ENCODE peak calls at places on chromosome 22, in four cellular contexts. A is AG04450; T is adrenal gland; H is CD4-positive, CD25-positive, alpha-beta regulatory T cell. J is an unnamed sample. For H3K9me3, the result is how much of the 10 kb centered on the place peaks cover.

GRCh38 chr22:21726650-21727049 is 8.9 kb downstream of the YPEL1 start:
- DNase-seq in A (no peak), T (no peak), H (no peak), J (no peak)

GRCh38 chr22:20951932-20952380 is 15.1 kb upstream of the AIFM3 start:
- DNase-seq in A (no peak), T (no peak), H (no peak), J (no peak)

GRCh38 chr22:41966607-41967240 is 2.5 kb upstream of the SEPTIN3 start:
- DNase-seq in A (peak), T (peak), H (no peak), J (no peak)

GRCh38 chr22:31530816-31531180 is 34.5 kb downstream of the SFI1 start:
- DNase-seq in A (no peak), T (no peak), H (no peak), J (no peak)

GRCh38 chr22:32267011-32267410 is 11.9 kb upstream of the SLC5A4 start:
- DNase-seq in A (no peak), T (no peak), H (no peak), J (no peak)

GRCh38 chr22:22364207-22364606 is 119.6 kb downstream of the VPREB1 start:
- DNase-seq in A (no peak), T (no peak), H (no peak), J (no peak)

GRCh38 chr22:41576877-41577276 is 12.8 kb downstream of the PMM1 start:
- DNase-seq in A (no peak), T (peak), H (no peak), J (no peak)

GRCh38 chr22:24441406-24442351 is 14.3 kb downstream of the ADORA2A start:
- DNase-seq in A (no peak), T (peak), H (no peak), J (no peak)

GRCh38 chr22:23613193-23613973 is 18.7 kb downstream of the DRICH1 start:
- DNase-seq in A (no peak), T (no peak), H (no peak), J (no peak)

GRCh38 chr22:20133930-20134549 is 2.4 kb downstream of the ZDHHC8 start:
- DNase-seq in A (no peak), T (no peak), H (no peak), J (no peak)

GRCh38 chr22:32308191-32308590 is 49.5 kb upstream of the RFPL3 start:
- DNase-seq in A (no peak), T (no peak), H (no peak), J (no peak)

DNA sequence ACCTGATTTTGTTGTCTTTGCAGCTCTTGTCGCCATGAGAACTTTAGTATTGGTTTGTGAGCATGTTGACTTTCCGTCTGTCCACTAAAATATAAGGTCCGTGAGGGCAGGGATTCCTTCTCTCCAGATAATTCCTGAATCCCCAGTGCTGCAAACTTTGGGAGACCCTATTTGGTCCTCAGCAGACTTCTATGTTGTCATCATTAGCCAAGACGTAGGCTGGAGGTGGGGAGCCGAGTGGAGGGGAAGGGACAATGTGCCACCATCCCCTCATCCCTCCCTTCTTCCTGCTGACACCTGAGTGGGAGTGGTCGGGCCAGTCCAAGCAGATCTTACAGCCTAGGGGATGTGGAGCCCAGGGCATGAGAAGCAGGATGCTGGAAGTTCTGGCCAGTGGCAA is 690.6 kb downstream of the TBC1D22A start:
- DNase-seq in A (no peak), T (no peak), H (no peak), J (peak)
- H3K9me3 ChIP-seq in A (under half), T (under half), H (under half), J (under half)

GRCh38 chr22:47846206-47846605 is 1083.8 kb downstream of the TBC1D22A start:
- DNase-seq in A (no peak), T (no peak), H (no peak), J (no peak)
- H3K9me3 ChIP-seq in A (half or more), T (under half), H (under half), J (under half)

DNA sequence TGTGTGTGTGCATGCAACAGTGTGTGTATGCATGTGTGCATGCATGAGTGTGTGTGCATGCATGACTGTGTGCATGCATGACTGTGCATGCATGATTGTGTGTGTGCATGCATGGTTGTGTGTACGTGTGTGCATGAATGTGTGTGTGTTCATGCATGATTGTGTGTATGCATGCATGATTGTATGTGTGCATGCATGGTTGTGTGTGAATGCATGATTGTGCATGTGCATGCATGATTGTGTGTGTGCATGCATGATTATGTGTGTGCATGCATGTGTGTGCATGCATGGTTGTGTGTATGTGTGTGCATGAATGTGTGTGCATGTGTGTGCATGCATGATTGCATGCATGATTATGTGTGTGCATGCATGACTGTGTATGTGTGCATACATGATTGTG is 1052.0 kb downstream of the TBC1D22A start:
- DNase-seq in A (no peak), T (no peak), H (no peak), J (no peak)
- H3K9me3 ChIP-seq in A (half or more), T (under half), H (under half), J (under half)

DNA sequence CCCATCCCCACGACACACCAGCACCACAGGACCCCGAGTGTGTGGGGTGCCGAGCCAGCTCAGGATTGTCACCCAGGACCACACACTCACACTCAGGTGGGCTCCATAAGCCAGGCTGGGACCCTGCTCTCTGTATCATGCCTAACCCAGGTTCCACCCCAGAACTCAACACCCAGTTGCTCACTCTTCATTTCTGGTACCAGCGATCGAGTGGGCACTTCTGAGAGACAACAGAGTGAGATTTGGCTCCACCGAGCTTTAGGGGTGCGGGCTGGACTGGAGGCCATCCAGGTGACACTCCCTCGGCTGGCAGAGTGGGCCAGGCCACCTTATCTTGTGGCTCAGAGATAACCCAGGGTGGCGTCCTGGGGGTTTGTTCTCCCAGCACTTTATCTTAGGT is 1323.8 kb downstream of the BRD1 start:
- DNase-seq in A (no peak), T (no peak), H (no peak), J (no peak)
- H3K9me3 ChIP-seq in A (half or more), T (under half), H (under half), J (under half)

GRCh38 chr22:48894064-48894671 is 933.5 kb downstream of the BRD1 start:
- DNase-seq in A (no peak), T (no peak), H (no peak), J (no peak)

GRCh38 chr22:48891688-48892380 is 935.8 kb downstream of the BRD1 start:
- DNase-seq in A (no peak), T (no peak), H (no peak), J (no peak)

GRCh38 chr22:48893288-48894063 is 934.2 kb downstream of the BRD1 start:
- DNase-seq in A (no peak), T (no peak), H (no peak), J (no peak)

GRCh38 chr22:48890693-48891554 is 936.7 kb downstream of the BRD1 start:
- DNase-seq in A (no peak), T (no peak), H (no peak), J (peak)

GRCh38 chr22:48892571-48893287 is 934.9 kb downstream of the BRD1 start:
- DNase-seq in A (no peak), T (no peak), H (no peak), J (peak)
- H3K9me3 ChIP-seq in A (half or more), T (under half), H (under half), J (under half)

DNA sequence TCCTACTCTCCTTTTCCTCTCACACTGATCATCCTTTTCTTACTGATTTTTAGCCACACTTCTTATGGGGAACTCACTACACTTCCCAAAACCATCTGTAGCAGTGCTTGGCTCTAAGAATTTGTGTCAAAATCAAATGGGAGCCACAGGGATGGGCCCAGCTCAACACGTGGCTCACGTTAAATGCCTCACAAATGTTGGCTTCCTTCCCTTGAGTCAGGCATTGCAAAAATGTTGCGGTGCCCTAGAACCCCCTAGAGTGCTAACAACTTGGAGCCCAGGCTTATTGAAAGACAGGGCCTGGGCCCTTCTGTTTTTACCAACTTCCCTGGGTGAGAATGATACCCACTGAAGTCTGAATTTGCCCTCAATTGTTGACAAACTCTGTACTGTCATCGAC is 69.8 kb downstream of the ELFN2 start:
- DNase-seq in A (no peak), T (no peak), H (no peak), J (no peak)
- H3K9me3 ChIP-seq in A (under half), T (under half), H (under half), J (under half)

GRCh38 chr22:46175631-46176030 is 25.3 kb downstream of the PPARA start:
- DNase-seq in A (peak), T (no peak), H (no peak), J (no peak)
- H3K9me3 ChIP-seq in A (under half), T (under half), H (under half), J (under half)

DNA sequence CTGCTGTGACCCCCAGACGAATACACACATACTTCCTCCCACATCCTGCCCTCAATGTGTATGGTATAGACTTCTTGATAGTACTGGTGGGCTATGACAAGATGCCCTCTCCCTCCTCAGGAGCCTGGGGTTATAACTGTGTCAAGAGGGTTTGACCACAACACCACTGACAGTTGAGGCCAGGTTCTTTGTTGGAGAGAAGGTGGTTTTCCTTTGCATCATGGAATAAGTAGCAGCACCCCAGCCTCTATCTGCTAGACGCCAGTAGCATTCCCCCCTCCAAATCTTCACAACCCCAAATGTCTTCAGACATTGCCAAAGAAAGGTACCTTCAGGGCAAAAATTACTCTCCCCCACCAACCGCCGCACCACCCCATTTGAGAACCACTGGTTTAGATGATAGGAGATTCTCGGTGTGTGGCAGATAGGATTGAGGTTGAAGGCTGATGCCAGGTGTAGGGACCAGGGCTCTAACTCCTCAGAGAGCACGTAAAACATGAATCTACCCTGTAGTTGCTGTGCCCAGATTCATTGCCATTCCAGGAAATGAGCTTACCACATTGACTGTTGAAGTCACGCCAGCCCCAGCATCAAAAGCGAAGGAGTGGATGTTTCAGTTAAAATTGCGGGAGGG is 5.5 kb upstream of the MYO18B start:
- DNase-seq in A (no peak), T (no peak), H (no peak), J (no peak)
- H3K9me3 ChIP-seq in A (under half), T (under half), H (under half), J (under half)

GRCh38 chr22:11626422-11626773 is 3901.6 kb upstream of the OR11H1 start:
- DNase-seq in A (no peak), T (no peak), H (no peak), J (peak)
- H3K9me3 ChIP-seq in A (half or more), T (under half), H (half or more), J (under half)

J was measured in left lung.